ENCODE peak calls at places on chromosomes 3 and 15, in four cellular contexts. Z is left lung, L is NCI-H510A treated with DMSO at 0.1 percent for 48 hours, Y is T-helper 2 cell. F is an unnamed sample.

GRCh38 chr3:189908646-189909045 is 212.1 kb downstream of the P3H2 start:
- DNase-seq in Y (no peak), Z (no peak), L (no peak), F (no peak)

GRCh38 chr3:169624533-169624972 is 39.0 kb downstream of the MECOM start:
- DNase-seq in Y (no peak), Z (no peak), L (peak), F (no peak)

GRCh38 chr3:52195823-52196331 is 2.1 kb upstream of the ALAS1 start:
- DNase-seq in Y (no peak), Z (peak), L (no peak), F (no peak)

GRCh38 chr3:69115731-69116130 is 6.7 kb downstream of the LMOD3 start:
- DNase-seq in Z (no peak), L (no peak), Y (no peak), F (no peak)

GRCh38 chr3:96813820-96814580 is 394 bp upstream of the EPHA6 start:
- DNase-seq in Z (peak), L (peak), Y (no peak), F (peak)

GRCh38 chr3:67524046-67524445 is 130.4 kb downstream of the SUCLG2 start:
- DNase-seq in Z (no peak), L (no peak), Y (no peak), F (no peak)

GRCh38 chr3:161305095-161305991 is 66.0 kb downstream of the SPTSSB start:
- DNase-seq in L (peak), Z (no peak), Y (no peak), F (no peak)

GRCh38 chr3:8503871-8504610 is 2.4 kb downstream of the LMCD1 start:
- DNase-seq in L (no peak), Y (peak), Z (no peak), F (no peak)

GRCh38 chr3:56773588-56774330 is 28.0 kb downstream of the ARHGEF3 start:
- DNase-seq in Y (no peak), L (no peak), Z (no peak), F (no peak)

GRCh38 chr15:98754283-98755022 is 106.1 kb downstream of the IGF1R start:
- DNase-seq in Z (no peak), L (no peak), Y (no peak), F (no peak)

GRCh38 chr3:46678280-46678679 is 15.2 kb downstream of the ALS2CL start:
- DNase-seq in Y (no peak), Z (peak), L (no peak), F (no peak)

F was measured in pancreas.